ENCODE peak calls at places on chromosomes 7 and 10, in nine cellular contexts. B is kidney epithelial cell, O is astrocyte of the spinal cord, J is C1 segment of cervical spinal cord, H is adrenal gland, X is NCI-H1092 treated with DMSO at 0.1 percent for 48 hours, S is tibial artery, Z is T1000, G is substantia nigra. U is an unnamed sample.
A peak's percentile ranks its signal among the peaks of the same experiment; 100 is the strongest.

GRCh38 chr7:45704683-45705016 is 130.5 kb downstream of the ADCY1 start:
- DNase-seq in G (no peak), B (no peak), Z (no peak), H (no peak), O (no peak), J (no peak), S (peak; percentile 38), X (no peak), U (no peak)

GRCh38 chr10:81920213-81920829 is 45.3 kb downstream of the NRG3 start:
- DNase-seq in O (no peak), X (no peak), H (no peak), J (no peak), Z (no peak), S (no peak), G (no peak), B (no peak), U (no peak)

GRCh38 chr10:26854524-26854923 is 6.2 kb downstream of the ABI1 start:
- DNase-seq in H (no peak), J (no peak), X (no peak), G (no peak), Z (no peak), O (no peak), S (no peak), B (no peak), U (no peak)

GRCh38 chr7:1121476-1121875 is 33.6 kb downstream of the GPER1 start:
- DNase-seq in X (no peak), J (no peak), H (peak; percentile 7), Z (no peak), B (no peak), G (no peak), S (no peak), O (no peak), U (peak; percentile 57)

GRCh38 chr10:15738237-15738928 is 18.7 kb upstream of the ITGA8 start:
- DNase-seq in X (no peak), O (peak; percentile 54), H (no peak), S (no peak), B (no peak), J (no peak), G (no peak), Z (no peak), U (no peak)

GRCh38 chr7:143042821-143043271 is 9.3 kb upstream of the OR6V1 start:
- DNase-seq in X (no peak), Z (no peak), J (no peak), S (no peak), G (no peak), H (no peak), O (no peak), B (no peak), U (no peak)

GRCh38 chr7:28607799-28608198 is 195.5 kb downstream of the CREB5 start:
- DNase-seq in B (no peak), O (no peak), S (no peak), H (no peak), Z (no peak), J (no peak), X (no peak), G (no peak), U (no peak)

GRCh38 chr10:505459-505858 is 184.0 kb downstream of the DIP2C start:
- DNase-seq in S (peak; percentile 11), X (no peak), Z (no peak), H (no peak), J (no peak), G (no peak), O (no peak), B (no peak), U (no peak)

GRCh38 chr10:129717816-129718547 is 246.1 kb downstream of the EBF3 start:
- DNase-seq in X (no peak), H (no peak), B (no peak), G (no peak), S (peak; percentile 40), Z (no peak), J (no peak), O (no peak), U (no peak)

GRCh38 chr7:159025161-159025779 is 119.4 kb downstream of the VIPR2 start:
- DNase-seq in G (no peak), X (no peak), S (peak; percentile 59), Z (no peak), J (no peak), O (peak; percentile 43), B (no peak), H (no peak), U (no peak)

GRCh38 chr7:103571591-103571990 is 125.6 kb upstream of the SLC26A5 start:
- DNase-seq in G (no peak), S (no peak), J (no peak), O (no peak), Z (no peak), X (no peak), B (no peak), H (no peak), U (no peak)

GRCh38 chr10:133528845-133529575 is 1.8 kb downstream of the CYP2E1 start:
- DNase-seq in O (no peak), X (no peak), H (no peak), J (no peak), B (no peak), G (no peak), Z (no peak), S (no peak), U (no peak)

GRCh38 chr7:120332433-120332832 is 59.5 kb downstream of the KCND2 start:
- DNase-seq in O (no peak), G (no peak), H (no peak), X (no peak), S (no peak), J (no peak), Z (no peak), B (no peak), U (no peak)

GRCh38 chr7:3230908-3231307 is 70.1 kb upstream of the SDK1 start:
- DNase-seq in X (no peak), J (no peak), S (no peak), B (no peak), Z (no peak), G (no peak), O (no peak), H (no peak), U (no peak)